ENCODE peak calls at places on chromosomes 5 and 9, in nine cellular contexts. U is H54; M is stimulated activated CD4-positive, alpha-beta T cell treated with anti-CD3 and anti-CD28 coated beads, Interleukin-1b, Interleukin-23, amount 100 ng/mL, for 4 hours; Y is fibroblast of lung; S is astrocyte of the hippocampus; A is AG09319; H is mucosa of descending colon; G is stimulated activated naive CD8-positive, alpha-beta T cell treated with anti-CD3 and anti-CD28 coated beads, Interleukin-15, Interleukin-2, amounts not matched to agents 100 U/mL and 50 U/mL, for 24 hours; D is endodermal cell. P is an unnamed sample.
A peak's percentile ranks its signal among the peaks of the same experiment; 100 is the strongest.

GRCh38 chr5:1171340-1171941 is 30.0 kb upstream of the SLC6A19 start:
- DNase-seq in S (no peak), Y (no peak), H (no peak), A (no peak), D (no peak), G (no peak), M (no peak), U (peak; percentile 58), P (no peak)

GRCh38 chr9:127899200-127899943 is at the start of gene ST6GALNAC6:
- DNase-seq in H (peak; percentile 87), G (peak; percentile 87), A (no peak), D (peak; percentile 84), S (peak; percentile 92), U (peak; percentile 96), Y (peak; percentile 71), M (peak; percentile 50), P (peak; percentile 86)

GRCh38 chr9:93531374-93531773 is 45.0 kb upstream of the PHF2 start:
- DNase-seq in S (peak; percentile 8), Y (no peak), U (no peak), A (no peak), M (no peak), D (no peak), H (no peak), G (no peak), P (no peak)

GRCh38 chr5:67809589-67809988 is 406.0 kb upstream of the PIK3R1 start:
- DNase-seq in G (no peak), M (no peak), S (peak; percentile 80), A (no peak), Y (no peak), U (no peak), D (no peak), H (no peak), P (peak; percentile 48)

GRCh38 chr5:43161244-43161643 is 30.8 kb upstream of the NIM1K start:
- DNase-seq in Y (no peak), S (no peak), A (no peak), D (no peak), U (no peak), H (no peak), M (peak; percentile 0), G (peak; percentile 5), P (no peak)

GRCh38 chr5:63961598-63962161 is 565 bp downstream of the HTR1A start:
- DNase-seq in U (no peak), A (no peak), Y (no peak), D (peak; percentile 77), H (no peak), S (peak; percentile 19), G (no peak), M (no peak), P (no peak)

GRCh38 chr5:2602451-2603045 is 148.9 kb downstream of the IRX2 start:
- DNase-seq in M (no peak), Y (no peak), A (no peak), H (no peak), U (no peak), G (no peak), D (no peak), S (no peak), P (no peak)

GRCh38 chr5:180137401-180138213 is 66.0 kb upstream of the RNF130 start:
- DNase-seq in G (no peak), M (no peak), S (no peak), Y (no peak), D (no peak), H (no peak), A (no peak), U (no peak), P (no peak)

P was measured in GM06990.